ENCODE peak calls at places on chromosome 2, in four cellular contexts. One of them, this sample, is unnamed.

GRCh38 chr2:237858294-237859081 is 935 bp upstream of the RAMP1 start:
- DNase-seq in GM12891: no peak
- DNase-seq in GM12878: peak; percentile 11
- DNase-seq in K562: peak; percentile 57
- DNase-seq in this sample: peak; percentile 79

GRCh38 chr2:234245945-234246344 is 195.4 kb downstream of the SPP2 start:
- DNase-seq in GM12891: no peak
- DNase-seq in GM12878: no peak
- DNase-seq in K562: no peak
- DNase-seq in this sample: no peak

GRCh38 chr2:180416553-180417113 is 409.5 kb upstream of the CWC22 start:
- DNase-seq in GM12891: no peak
- DNase-seq in GM12878: no peak
- DNase-seq in K562: no peak
- DNase-seq in this sample: no peak

GRCh38 chr2:11775384-11775783 is 29.0 kb downstream of the LPIN1 start:
- DNase-seq in GM12891: no peak
- DNase-seq in GM12878: peak; percentile 44
- DNase-seq in K562: no peak
- DNase-seq in this sample: no peak

GRCh38 chr2:128379021-128380005 is 60.6 kb upstream of the HS6ST1 start:
- DNase-seq in GM12891: no peak
- DNase-seq in GM12878: no peak
- DNase-seq in K562: no peak
- DNase-seq in this sample: no peak

GRCh38 chr2:33115196-33115595 is 168.4 kb downstream of the LTBP1 start:
- DNase-seq in GM12891: no peak
- DNase-seq in GM12878: no peak
- DNase-seq in K562: no peak
- DNase-seq in this sample: no peak

GRCh38 chr2:88866756-88867155 is 175.3 kb downstream of the RPIA start:
- DNase-seq in GM12891: no peak
- DNase-seq in GM12878: no peak
- DNase-seq in K562: no peak
- DNase-seq in this sample: peak; percentile 88

GRCh38 chr2:127655209-127656073 is 9.5 kb downstream of the GPR17 start:
- DNase-seq in GM12891: no peak
- DNase-seq in GM12878: no peak
- DNase-seq in K562: no peak
- DNase-seq in this sample: no peak

GRCh38 chr2:200786826-200787225 is 24.9 kb upstream of the BZW1 start:
- DNase-seq in GM12891: no peak
- DNase-seq in GM12878: no peak
- DNase-seq in K562: no peak
- DNase-seq in this sample: no peak

GRCh38 chr2:204472375-204472774 is 72.9 kb upstream of the PARD3B start:
- DNase-seq in GM12891: no peak
- DNase-seq in GM12878: no peak
- DNase-seq in K562: no peak
- DNase-seq in this sample: no peak

GRCh38 chr2:144438722-144439508 is 81.0 kb downstream of the ZEB2 start:
- DNase-seq in GM12891: no peak
- DNase-seq in GM12878: no peak
- DNase-seq in K562: no peak
- DNase-seq in this sample: no peak

GRCh38 chr2:229611360-229611759 is 103.0 kb downstream of the DNER start:
- DNase-seq in GM12891: no peak
- DNase-seq in GM12878: no peak
- DNase-seq in K562: no peak
- DNase-seq in this sample: no peak

GRCh38 chr2:118310878-118311442 is 222.7 kb downstream of the INSIG2 start:
- DNase-seq in GM12891: no peak
- DNase-seq in GM12878: no peak
- DNase-seq in K562: no peak
- DNase-seq in this sample: no peak

GRCh38 chr2:102120261-102121259 is 22.0 kb upstream of the IL1R1 start:
- DNase-seq in GM12891: no peak
- DNase-seq in GM12878: no peak
- DNase-seq in K562: no peak
- DNase-seq in this sample: no peak

GRCh38 chr2:103268841-103269498 is 507.1 kb downstream of the TMEM182 start:
- DNase-seq in GM12891: no peak
- DNase-seq in GM12878: no peak
- DNase-seq in K562: no peak
- DNase-seq in this sample: no peak

GRCh38 chr2:239269173-239269865 is 131.5 kb downstream of the HDAC4 start:
- DNase-seq in GM12891: no peak
- DNase-seq in GM12878: no peak
- DNase-seq in K562: no peak
- DNase-seq in this sample: no peak

GRCh38 chr2:240519396-240520142 is 38.2 kb downstream of the ANKMY1 start:
- DNase-seq in GM12891: no peak
- DNase-seq in GM12878: no peak
- DNase-seq in K562: no peak
- DNase-seq in this sample: no peak

GRCh38 chr2:137865954-137866540 is 98.2 kb upstream of the HNMT start:
- DNase-seq in GM12891: no peak
- DNase-seq in GM12878: no peak
- DNase-seq in K562: peak; percentile 55
- DNase-seq in this sample: peak; percentile 48

GRCh38 chr2:24926602-24927252 is 6.7 kb upstream of the ADCY3 start:
- DNase-seq in GM12891: peak; percentile 39
- DNase-seq in GM12878: no peak
- DNase-seq in K562: no peak
- DNase-seq in this sample: no peak

GRCh38 chr2:64929329-64929728 is 59.9 kb upstream of the SLC1A4 start:
- DNase-seq in GM12891: no peak
- DNase-seq in GM12878: no peak
- DNase-seq in K562: no peak
- DNase-seq in this sample: no peak

GRCh38 chr2:181234429-181235410 is 222.5 kb upstream of the ITGA4 start:
- DNase-seq in GM12891: no peak
- DNase-seq in GM12878: no peak
- DNase-seq in K562: no peak
- DNase-seq in this sample: no peak

GRCh38 chr2:102251042-102251848 is 60.1 kb upstream of the IL1RL1 start:
- DNase-seq in GM12891: peak; percentile 40
- DNase-seq in GM12878: no peak
- DNase-seq in K562: no peak
- DNase-seq in this sample: peak; percentile 41

GRCh38 chr2:181072486-181072885 is 92.1 kb downstream of the UBE2E3 start:
- DNase-seq in GM12891: no peak
- DNase-seq in GM12878: no peak
- DNase-seq in K562: no peak
- DNase-seq in this sample: no peak

GRCh38 chr2:174334781-174335604 is at the start of gene SP9:
- DNase-seq in GM12891: no peak
- DNase-seq in GM12878: no peak
- DNase-seq in K562: peak; percentile 91
- DNase-seq in this sample: peak; percentile 28

GRCh38 chr2:215973111-215973792 is 40.1 kb downstream of the MREG start:
- DNase-seq in GM12891: no peak
- DNase-seq in GM12878: no peak
- DNase-seq in K562: no peak
- DNase-seq in this sample: no peak

GRCh38 chr2:57180042-57180567 is 866.5 kb upstream of the VRK2 start:
- DNase-seq in GM12891: no peak
- DNase-seq in GM12878: no peak
- DNase-seq in K562: no peak
- DNase-seq in this sample: no peak

GRCh38 chr2:84458436-84459027 is 548 bp downstream of the SUCLG1 start:
- DNase-seq in GM12891: no peak
- DNase-seq in GM12878: no peak
- DNase-seq in K562: peak; percentile 27
- DNase-seq in this sample: peak; percentile 18

GRCh38 chr2:121532347-121532766 is 1.7 kb downstream of the RNU4ATAC start:
- DNase-seq in GM12891: no peak
- DNase-seq in GM12878: no peak
- DNase-seq in K562: peak; percentile 38
- DNase-seq in this sample: peak; percentile 31

GRCh38 chr2:138182913-138183312 is 218.6 kb downstream of the HNMT start:
- DNase-seq in GM12891: no peak
- DNase-seq in GM12878: no peak
- DNase-seq in K562: no peak
- DNase-seq in this sample: no peak

GRCh38 chr2:205743137-205743536 is 60.8 kb downstream of the NRP2 start:
- DNase-seq in GM12891: no peak
- DNase-seq in GM12878: no peak
- DNase-seq in K562: no peak
- DNase-seq in this sample: no peak

GRCh38 chr2:218003994-218004419 is 1.2 kb upstream of the TNS1 start:
- DNase-seq in GM12891: no peak
- DNase-seq in GM12878: no peak
- DNase-seq in K562: no peak
- DNase-seq in this sample: no peak

GRCh38 chr2:72750977-72751639 is 74.7 kb downstream of the EXOC6B start:
- DNase-seq in GM12891: no peak
- DNase-seq in GM12878: no peak
- DNase-seq in K562: no peak
- DNase-seq in this sample: no peak

GRCh38 chr2:72754628-72755320 is 71.1 kb downstream of the EXOC6B start:
- DNase-seq in GM12891: no peak
- DNase-seq in GM12878: no peak
- DNase-seq in K562: no peak
- DNase-seq in this sample: no peak

GRCh38 chr2:72759755-72760154 is 66.1 kb downstream of the EXOC6B start:
- DNase-seq in GM12891: no peak
- DNase-seq in GM12878: no peak
- DNase-seq in K562: no peak
- DNase-seq in this sample: no peak

GRCh38 chr2:72757177-72757775 is 68.6 kb downstream of the EXOC6B start:
- DNase-seq in GM12891: no peak
- DNase-seq in GM12878: no peak
- DNase-seq in K562: peak; percentile 19
- DNase-seq in this sample: no peak

GRCh38 chr2:72755647-72756423 is 70.0 kb downstream of the EXOC6B start:
- DNase-seq in GM12891: no peak
- DNase-seq in GM12878: no peak
- DNase-seq in K562: no peak
- DNase-seq in this sample: no peak
- TF ChIP-seq SPI1 in GM12891: no peak
- TF ChIP-seq SPI1 in GM12878: no peak
- TF ChIP-seq SPI1 in K562: no peak
- TF ChIP-seq SPI1 in this sample: no peak

DNA sequence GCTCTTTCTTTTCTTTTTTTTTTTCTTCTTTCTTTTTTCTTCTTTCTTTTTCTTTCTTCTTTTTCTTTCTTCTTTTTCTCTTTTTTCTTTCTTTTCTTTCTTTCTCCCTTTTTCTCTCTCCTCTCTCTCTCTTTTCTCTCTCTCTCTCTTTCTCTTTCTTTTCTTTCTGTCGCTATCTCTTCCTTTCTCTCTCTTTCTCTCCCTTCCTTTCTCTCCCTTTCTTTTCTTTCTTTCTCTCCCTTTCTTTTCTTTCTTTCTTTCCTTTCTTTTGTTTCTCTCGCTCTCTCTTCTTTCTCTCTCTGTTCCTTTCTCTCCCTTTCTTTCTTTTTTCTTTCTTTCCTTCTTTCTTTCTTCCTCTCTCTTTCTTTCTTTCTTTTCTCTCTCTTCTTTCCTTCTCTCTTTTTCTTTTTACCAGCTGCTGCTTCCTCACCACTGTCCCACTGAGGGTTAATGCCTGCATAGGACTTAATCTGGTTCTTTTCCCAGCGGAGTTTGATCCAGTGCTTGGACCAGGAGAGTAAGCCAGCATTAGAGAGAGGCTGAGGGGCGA is 145.4 kb upstream of the SIX2 start:
- DNase-seq in GM12891: no peak
- DNase-seq in GM12878: no peak
- DNase-seq in K562: no peak
- DNase-seq in this sample: no peak
- TF ChIP-seq SPI1 in GM12891: no peak
- TF ChIP-seq SPI1 in GM12878: no peak
- TF ChIP-seq SPI1 in K562: no peak
- TF ChIP-seq SPI1 in this sample: no peak

DNA sequence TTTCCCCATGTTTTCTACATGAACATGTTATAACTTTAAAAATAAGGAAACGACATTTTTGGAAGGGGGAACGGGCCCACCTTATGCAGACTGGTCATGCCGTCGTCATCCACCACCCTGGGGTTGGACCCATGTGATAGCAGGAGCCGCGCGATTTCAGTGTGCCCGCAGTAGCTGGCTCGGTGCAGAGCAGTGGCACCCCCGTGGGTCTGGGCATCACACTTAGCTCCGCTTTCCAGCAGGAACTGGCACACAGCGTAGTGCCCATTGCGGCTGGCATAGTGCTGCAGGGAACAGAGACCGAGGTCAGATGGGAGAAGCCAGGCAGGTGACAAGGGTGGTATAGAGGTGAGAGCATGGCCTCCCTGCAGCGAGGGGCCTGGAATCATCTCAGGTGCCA is 4.5 kb downstream of the ANKRD39 start:
- DNase-seq in GM12891: no peak
- DNase-seq in GM12878: no peak
- DNase-seq in K562: no peak
- DNase-seq in this sample: no peak
- TF ChIP-seq SPI1 in GM12891: no peak
- TF ChIP-seq SPI1 in GM12878: no peak
- TF ChIP-seq SPI1 in K562: no peak
- TF ChIP-seq SPI1 in this sample: no peak

GRCh38 chr2:219352448-219353023 is 20.0 kb upstream of the RESP18 start:
- DNase-seq in GM12891: peak; percentile 47
- DNase-seq in GM12878: no peak
- DNase-seq in K562: peak; percentile 65
- DNase-seq in this sample: no peak

GRCh38 chr2:219350938-219351280 is 18.4 kb upstream of the RESP18 start:
- DNase-seq in GM12891: no peak
- DNase-seq in GM12878: no peak
- DNase-seq in K562: no peak
- DNase-seq in this sample: no peak

GRCh38 chr2:219353129-219353528 is 20.6 kb upstream of the RESP18 start:
- DNase-seq in GM12891: no peak
- DNase-seq in GM12878: no peak
- DNase-seq in K562: no peak
- DNase-seq in this sample: no peak

GRCh38 chr2:219354582-219354981 is 22.0 kb upstream of the RESP18 start:
- DNase-seq in GM12891: no peak
- DNase-seq in GM12878: no peak
- DNase-seq in K562: no peak
- DNase-seq in this sample: no peak

GRCh38 chr2:219350215-219350937 is 17.8 kb upstream of the RESP18 start:
- DNase-seq in GM12891: no peak
- DNase-seq in GM12878: no peak
- DNase-seq in K562: no peak
- DNase-seq in this sample: no peak
- TF ChIP-seq SPI1 in GM12891: no peak
- TF ChIP-seq SPI1 in GM12878: no peak
- TF ChIP-seq SPI1 in K562: no peak
- TF ChIP-seq SPI1 in this sample: no peak

This sample was measured in HL-60.